ENCODE peak calls at places on chromosomes 16 and 17, in five cellular contexts. One of them, this sample, is unnamed.
A peak's percentile ranks its signal among the peaks of the same experiment; 100 is the strongest.

GRCh38 chr16:88785106-88785924 is at the start of gene PIEZO1:
- DNase-seq in fibroblast of lung: peak; percentile 64
- DNase-seq in tibial nerve: peak; percentile 63
- DNase-seq in BJ: no peak
- DNase-seq in pancreas: peak; percentile 91
- DNase-seq in this sample: no peak

GRCh38 chr17:17348872-17349723 is 45.9 kb downstream of the NT5M start:
- DNase-seq in fibroblast of lung: peak; percentile 26
- DNase-seq in tibial nerve: no peak
- DNase-seq in BJ: no peak
- DNase-seq in pancreas: peak; percentile 31
- DNase-seq in this sample: no peak

GRCh38 chr17:81934850-81935708 is 2.0 kb downstream of the PYCR1 start:
- DNase-seq in pancreas: peak; percentile 54
- DNase-seq in tibial nerve: no peak
- DNase-seq in BJ: no peak
- DNase-seq in fibroblast of lung: no peak
- DNase-seq in this sample: no peak

GRCh38 chr17:60887607-60888028 is 210.0 kb downstream of the BCAS3 start:
- DNase-seq in tibial nerve: no peak
- DNase-seq in pancreas: no peak
- DNase-seq in BJ: no peak
- DNase-seq in fibroblast of lung: no peak
- DNase-seq in this sample: no peak

GRCh38 chr17:31581491-31581890 is 190.0 kb downstream of the RAB11FIP4 start:
- DNase-seq in pancreas: no peak
- DNase-seq in fibroblast of lung: peak; percentile 50
- DNase-seq in BJ: no peak
- DNase-seq in tibial nerve: no peak
- DNase-seq in this sample: peak; percentile 33

GRCh38 chr16:58026139-58026704 is 668 bp downstream of the MMP15 start:
- DNase-seq in BJ: no peak
- DNase-seq in pancreas: peak; percentile 80
- DNase-seq in fibroblast of lung: peak; percentile 56
- DNase-seq in tibial nerve: no peak
- DNase-seq in this sample: no peak

GRCh38 chr17:8018436-8018835 is 16.0 kb downstream of the GUCY2D start:
- DNase-seq in fibroblast of lung: no peak
- DNase-seq in BJ: no peak
- DNase-seq in pancreas: no peak
- DNase-seq in tibial nerve: no peak
- DNase-seq in this sample: no peak

GRCh38 chr17:9645858-9646555 is 690 bp downstream of the USP43 start:
- DNase-seq in fibroblast of lung: no peak
- DNase-seq in tibial nerve: no peak
- DNase-seq in pancreas: peak; percentile 88
- DNase-seq in BJ: no peak
- DNase-seq in this sample: peak; percentile 16

GRCh38 chr17:79306688-79307323 is 232.2 kb downstream of the ENGASE start:
- DNase-seq in tibial nerve: no peak
- DNase-seq in pancreas: peak; percentile 73
- DNase-seq in fibroblast of lung: no peak
- DNase-seq in BJ: no peak
- DNase-seq in this sample: peak; percentile 12

GRCh38 chr16:88569614-88569984 is 604 bp upstream of the ZC3H18 start:
- DNase-seq in fibroblast of lung: no peak
- DNase-seq in BJ: no peak
- DNase-seq in tibial nerve: no peak
- DNase-seq in pancreas: peak; percentile 66
- DNase-seq in this sample: no peak

GRCh38 chr17:27554152-27554551 is 76.8 kb upstream of the LGALS9 start:
- DNase-seq in tibial nerve: no peak
- DNase-seq in pancreas: no peak
- DNase-seq in fibroblast of lung: peak; percentile 54
- DNase-seq in BJ: no peak
- DNase-seq in this sample: no peak

GRCh38 chr17:7479389-7480192 is at the start of gene ZBTB4:
- DNase-seq in BJ: no peak
- DNase-seq in fibroblast of lung: peak; percentile 28
- DNase-seq in pancreas: peak; percentile 86
- DNase-seq in tibial nerve: no peak
- DNase-seq in this sample: no peak

GRCh38 chr17:77770331-77771105 is 188.0 kb upstream of the TNRC6C start:
- DNase-seq in fibroblast of lung: no peak
- DNase-seq in pancreas: no peak
- DNase-seq in tibial nerve: no peak
- DNase-seq in BJ: no peak
- DNase-seq in this sample: no peak

GRCh38 chr16:16120044-16120381 is 103.3 kb downstream of the ABCC6 start:
- DNase-seq in tibial nerve: no peak
- DNase-seq in fibroblast of lung: no peak
- DNase-seq in BJ: no peak
- DNase-seq in pancreas: no peak
- DNase-seq in this sample: no peak

GRCh38 chr17:79272666-79273219 is 198.1 kb downstream of the ENGASE start:
- DNase-seq in fibroblast of lung: no peak
- DNase-seq in pancreas: no peak
- DNase-seq in BJ: no peak
- DNase-seq in tibial nerve: no peak
- DNase-seq in this sample: no peak

GRCh38 chr17:1154704-1155103 is 25.1 kb downstream of the ABR start:
- DNase-seq in fibroblast of lung: no peak
- DNase-seq in pancreas: no peak
- DNase-seq in tibial nerve: no peak
- DNase-seq in BJ: no peak
- DNase-seq in this sample: no peak

GRCh38 chr17:7038025-7038862 is 2.4 kb downstream of the SLC16A13 start:
- DNase-seq in tibial nerve: no peak
- DNase-seq in pancreas: no peak
- DNase-seq in fibroblast of lung: no peak
- DNase-seq in BJ: no peak
- DNase-seq in this sample: no peak

GRCh38 chr16:200388-200787 is 20.1 kb downstream of the HBQ1 start:
- DNase-seq in BJ: peak; percentile 52
- DNase-seq in pancreas: no peak
- DNase-seq in tibial nerve: no peak
- DNase-seq in fibroblast of lung: no peak
- DNase-seq in this sample: peak; percentile 42

GRCh38 chr17:49952912-49953497 is 16.0 kb upstream of the DLX4 start:
- DNase-seq in BJ: no peak
- DNase-seq in pancreas: no peak
- DNase-seq in fibroblast of lung: no peak
- DNase-seq in tibial nerve: no peak
- DNase-seq in this sample: no peak

GRCh38 chr17:14437176-14437575 is 136.3 kb downstream of the HS3ST3B1 start:
- DNase-seq in fibroblast of lung: no peak
- DNase-seq in pancreas: no peak
- DNase-seq in tibial nerve: no peak
- DNase-seq in BJ: no peak
- DNase-seq in this sample: no peak

GRCh38 chr17:68861602-68862001 is 93.6 kb downstream of the ABCA8 start:
- DNase-seq in pancreas: no peak
- DNase-seq in BJ: no peak
- DNase-seq in fibroblast of lung: no peak
- DNase-seq in tibial nerve: no peak
- DNase-seq in this sample: no peak

GRCh38 chr16:89562027-89562599 is 1.6 kb downstream of the RPL13 start:
- DNase-seq in fibroblast of lung: no peak
- DNase-seq in BJ: no peak
- DNase-seq in pancreas: no peak
- DNase-seq in tibial nerve: no peak
- DNase-seq in this sample: no peak

GRCh38 chr17:58536541-58536940 is 22.1 kb upstream of the MTMR4 start:
- DNase-seq in BJ: no peak
- DNase-seq in fibroblast of lung: no peak
- DNase-seq in tibial nerve: no peak
- DNase-seq in pancreas: no peak
- DNase-seq in this sample: no peak

GRCh38 chr16:27326738-27327585 is 13.2 kb downstream of the IL4R start:
- DNase-seq in fibroblast of lung: peak; percentile 98
- DNase-seq in BJ: peak; percentile 63
- DNase-seq in tibial nerve: peak; percentile 51
- DNase-seq in pancreas: peak; percentile 68
- DNase-seq in this sample: peak; percentile 85

GRCh38 chr17:82835122-82835521 is 4.7 kb downstream of the ZNF750 start:
- DNase-seq in fibroblast of lung: no peak
- DNase-seq in pancreas: peak; percentile 25
- DNase-seq in BJ: no peak
- DNase-seq in tibial nerve: no peak
- DNase-seq in this sample: no peak

GRCh38 chr16:35207059-35207999 is 1747.9 kb downstream of the TP53TG3F start:
- DNase-seq in BJ: no peak
- DNase-seq in tibial nerve: no peak
- DNase-seq in pancreas: no peak
- DNase-seq in fibroblast of lung: no peak
- DNase-seq in this sample: no peak

GRCh38 chr17:72534776-72535175 is 414.0 kb downstream of the SOX9 start:
- DNase-seq in fibroblast of lung: no peak
- DNase-seq in BJ: no peak
- DNase-seq in pancreas: no peak
- DNase-seq in tibial nerve: no peak
- DNase-seq in this sample: no peak

GRCh38 chr16:17989255-17989654 is 347.3 kb downstream of the NPIPA8 start:
- DNase-seq in tibial nerve: no peak
- DNase-seq in BJ: no peak
- DNase-seq in pancreas: no peak
- DNase-seq in fibroblast of lung: no peak
- DNase-seq in this sample: no peak

GRCh38 chr16:84847554-84848415 is 28.0 kb downstream of the CRISPLD2 start:
- DNase-seq in pancreas: no peak
- DNase-seq in fibroblast of lung: no peak
- DNase-seq in BJ: no peak
- DNase-seq in tibial nerve: no peak
- DNase-seq in this sample: no peak

GRCh38 chr17:12386240-12386639 is 279.4 kb upstream of the MYOCD start:
- DNase-seq in BJ: peak; percentile 37
- DNase-seq in tibial nerve: no peak
- DNase-seq in pancreas: no peak
- DNase-seq in fibroblast of lung: no peak
- DNase-seq in this sample: no peak

GRCh38 chr16:87669672-87670071 is 67.4 kb downstream of the JPH3 start:
- DNase-seq in BJ: no peak
- DNase-seq in tibial nerve: no peak
- DNase-seq in fibroblast of lung: no peak
- DNase-seq in pancreas: no peak
- DNase-seq in this sample: no peak

DNA sequence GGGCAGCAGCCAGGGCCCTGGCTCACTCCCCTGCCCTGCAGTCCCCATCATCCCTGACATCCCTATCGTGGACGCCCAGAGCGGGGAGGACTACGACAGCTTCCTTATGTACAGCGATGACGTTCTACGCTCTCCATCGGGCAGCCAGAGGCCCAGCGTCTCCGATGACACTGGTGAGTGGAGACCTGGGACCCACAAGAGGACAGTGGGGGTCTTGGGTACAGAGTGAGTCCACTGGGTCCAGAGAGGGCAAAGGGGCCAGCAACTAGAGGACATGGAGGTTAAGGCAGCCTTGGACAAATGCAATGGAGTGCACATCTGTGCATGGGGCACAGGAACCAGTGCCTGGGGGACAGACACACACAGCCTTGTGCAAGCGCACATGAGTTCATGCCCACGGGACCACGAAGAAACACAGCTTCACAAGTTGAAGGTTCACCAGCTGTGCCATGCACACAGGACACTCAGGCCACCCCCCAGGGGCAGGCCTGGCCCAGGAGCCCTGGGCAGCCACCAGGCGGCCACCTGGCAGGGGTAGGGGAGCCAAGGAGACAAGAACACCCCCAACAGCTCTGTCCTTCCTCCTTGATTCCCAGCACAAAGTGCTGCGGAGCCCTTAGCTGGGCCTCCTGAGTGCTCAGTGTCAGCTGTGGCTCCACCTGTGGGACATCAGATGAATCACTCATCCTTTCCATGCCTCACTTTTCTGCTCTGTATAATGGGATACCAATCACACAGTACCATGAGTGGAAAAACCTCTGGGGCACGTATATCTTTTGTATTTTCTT is 12.4 kb downstream of the GALK1 start:
- DNase-seq in pancreas: no peak
- DNase-seq in BJ: no peak
- DNase-seq in tibial nerve: no peak
- DNase-seq in fibroblast of lung: no peak
- DNase-seq in this sample: no peak
- H3K4me3 ChIP-seq in pancreas: no peak overlapping the region
- H3K4me3 ChIP-seq in BJ: no peak overlapping the region
- H3K4me3 ChIP-seq in tibial nerve: no peak overlapping the region
- H3K4me3 ChIP-seq in fibroblast of lung: no peak overlapping the region
- H3K4me3 ChIP-seq in this sample: no peak overlapping the region

GRCh38 chr17:47229535-47230443 is 20.6 kb downstream of the MYL4 start:
- DNase-seq in BJ: peak; percentile 64
- DNase-seq in tibial nerve: peak; percentile 77
- DNase-seq in fibroblast of lung: peak; percentile 96
- DNase-seq in pancreas: peak; percentile 74
- DNase-seq in this sample: peak; percentile 88
- TF ChIP-seq CTCF in BJ: peak; percentile 99
- TF ChIP-seq CTCF in tibial nerve: peak; percentile 98
- TF ChIP-seq CTCF in fibroblast of lung: peak; percentile 100
- TF ChIP-seq CTCF in pancreas: peak; percentile 78
- TF ChIP-seq CTCF in this sample: peak; percentile 100

GRCh38 chr17:74972973-74973328 is 392 bp upstream of the HID1 start:
- DNase-seq in tibial nerve: no peak
- DNase-seq in fibroblast of lung: no peak
- DNase-seq in pancreas: no peak
- DNase-seq in BJ: no peak
- DNase-seq in this sample: no peak
- H3K4me3 ChIP-seq in tibial nerve: peak overlapping the region; percentile 55
- H3K4me3 ChIP-seq in fibroblast of lung: peak overlapping the region; percentile 28
- H3K4me3 ChIP-seq in pancreas: peak overlapping the region; percentile 90
- H3K4me3 ChIP-seq in BJ: peak overlapping the region; percentile 55
- H3K4me3 ChIP-seq in this sample: peak overlapping the region; percentile 59

GRCh38 chr16:11101695-11102522 is 154.1 kb downstream of the SOCS1 start:
- DNase-seq in tibial nerve: no peak
- DNase-seq in fibroblast of lung: peak; percentile 88
- DNase-seq in BJ: no peak
- DNase-seq in pancreas: no peak
- DNase-seq in this sample: no peak
- TF ChIP-seq CTCF in tibial nerve: no peak
- TF ChIP-seq CTCF in fibroblast of lung: no peak
- TF ChIP-seq CTCF in BJ: no peak
- TF ChIP-seq CTCF in pancreas: no peak
- TF ChIP-seq CTCF in this sample: no peak

GRCh38 chr16:4679854-4680636 is 13.3 kb upstream of the NUDT16L1 start:
- DNase-seq in BJ: no peak
- DNase-seq in tibial nerve: peak; percentile 45
- DNase-seq in pancreas: peak; percentile 70
- DNase-seq in fibroblast of lung: peak; percentile 80
- DNase-seq in this sample: no peak
- H3K4me3 ChIP-seq in BJ: no peak overlapping the region
- H3K4me3 ChIP-seq in tibial nerve: peak overlapping the region; percentile 45
- H3K4me3 ChIP-seq in pancreas: peak overlapping the region; percentile 17
- H3K4me3 ChIP-seq in fibroblast of lung: peak overlapping the region; percentile 54
- H3K4me3 ChIP-seq in this sample: peak overlapping the region; percentile 44